ENCODE peak calls at places on chromosome 21, in eight cellular contexts. S is cardiac fibroblast; E is BJ; C is psoas muscle; V is CD4-positive, CD25-positive, alpha-beta regulatory T cell; F is dorsolateral prefrontal cortex; P is naive thymus-derived CD4-positive, alpha-beta T cell; D is HAP-1. L is an unnamed sample.

GRCh38 chr21:46057111-46057709 is 40.7 kb upstream of the COL6A2 start:
- DNase-seq in D (no peak), V (no peak), F (no peak), E (no peak), C (peak), S (no peak), P (no peak), L (no peak)

GRCh38 chr21:41868062-41868710 is 11.0 kb downstream of the PRDM15 start:
- DNase-seq in E (no peak), P (no peak), C (no peak), D (no peak), F (no peak), S (peak), V (no peak), L (no peak)

GRCh38 chr21:33078907-33079582 is 9.1 kb downstream of the OLIG1 start:
- DNase-seq in C (no peak), F (peak), D (no peak), V (peak), S (peak), P (no peak), E (no peak), L (no peak)

GRCh38 chr21:32423320-32423719 is 10.8 kb downstream of the EVA1C start:
- DNase-seq in P (no peak), S (peak), D (no peak), F (no peak), E (peak), C (no peak), V (no peak), L (no peak)

GRCh38 chr21:26389971-26390641 is 183.0 kb downstream of the CYYR1 start:
- DNase-seq in V (no peak), P (no peak), F (no peak), S (peak), E (peak), D (no peak), C (no peak), L (no peak)

GRCh38 chr21:33230518-33231324 is 983 bp downstream of the IFNAR2 start:
- DNase-seq in P (peak), E (peak), D (no peak), C (peak), F (peak), S (peak), V (peak), L (peak)

GRCh38 chr21:15272591-15272990 is 207.8 kb upstream of the NRIP1 start:
- DNase-seq in E (no peak), D (no peak), C (no peak), S (no peak), P (no peak), F (no peak), V (no peak), L (no peak)

GRCh38 chr21:26572668-26573381 is at the start of gene CYYR1:
- DNase-seq in F (no peak), D (peak), C (peak), V (no peak), E (no peak), P (no peak), S (peak), L (no peak)

GRCh38 chr21:26067836-26068401 is 102.7 kb downstream of the APP start:
- DNase-seq in F (no peak), C (no peak), S (no peak), V (peak), E (no peak), P (no peak), D (no peak), L (no peak)

GRCh38 chr21:46455575-46456385 is 2.9 kb upstream of the DIP2A start:
- DNase-seq in S (peak), F (peak), C (no peak), V (no peak), E (no peak), D (no peak), P (no peak), L (no peak)

GRCh38 chr21:24861471-24861870 is 745.8 kb downstream of the MRPL39 start:
- DNase-seq in F (no peak), P (no peak), E (no peak), V (no peak), S (no peak), C (no peak), D (no peak), L (no peak)

GRCh38 chr21:32209580-32209979 is 69.3 kb downstream of the MIS18A start:
- DNase-seq in P (no peak), E (no peak), V (no peak), D (no peak), C (no peak), S (no peak), F (no peak), L (no peak)

GRCh38 chr21:42125571-42126544 is 54.7 kb downstream of the UMODL1 start:
- DNase-seq in E (no peak), F (no peak), V (peak), P (no peak), S (peak), C (no peak), D (no peak), L (no peak)

GRCh38 chr21:17607684-17608083 is 5.0 kb downstream of the BTG3 start:
- DNase-seq in E (no peak), D (peak), P (no peak), F (no peak), C (no peak), V (peak), S (no peak), L (no peak)

GRCh38 chr21:38984982-38985422 is 179.3 kb downstream of the ETS2 start:
- DNase-seq in E (peak), C (no peak), D (no peak), S (peak), F (no peak), P (peak), V (peak), L (no peak)

GRCh38 chr21:41589131-41589530 is 81.2 kb upstream of the TMPRSS2 start:
- DNase-seq in E (no peak), P (no peak), S (no peak), C (no peak), D (no peak), F (no peak), V (no peak), L (no peak)

GRCh38 chr21:46096997-46097825 is 701 bp upstream of the COL6A2 start:
- DNase-seq in E (no peak), F (peak), C (peak), P (peak), V (no peak), D (no peak), S (no peak), L (peak)

GRCh38 chr21:15408089-15408488 is 321.7 kb upstream of the USP25 start:
- DNase-seq in V (no peak), E (no peak), F (no peak), S (no peak), C (no peak), P (no peak), D (no peak), L (no peak)

GRCh38 chr21:15732290-15732995 is 2.7 kb downstream of the USP25 start:
- DNase-seq in F (no peak), C (no peak), P (no peak), E (no peak), D (peak), S (peak), V (peak), L (no peak)

GRCh38 chr21:26169061-26169610 is 1.4 kb downstream of the APP start:
- DNase-seq in P (no peak), V (peak), C (peak), D (peak), E (no peak), F (peak), S (peak), L (peak)

GRCh38 chr21:26788783-26789182 is 56.4 kb downstream of the ADAMTS1 start:
- DNase-seq in D (no peak), E (no peak), S (no peak), C (no peak), P (no peak), V (no peak), F (no peak), L (no peak)

GRCh38 chr21:44703731-44704635 is 7.0 kb downstream of the KRTAP10-12 start:
- DNase-seq in D (no peak), E (no peak), C (peak), V (no peak), S (no peak), P (no peak), F (no peak), L (no peak)
- H3K4me3 ChIP-seq in D (no peak), E (no peak), C (no peak), V (no peak), S (no peak), P (no peak), F (no peak), L (no peak)

GRCh38 chr21:31201548-31201947 is 142.5 kb downstream of the TIAM1 start:
- DNase-seq in C (no peak), E (no peak), S (peak), D (no peak), F (no peak), V (no peak), P (no peak), L (no peak)
- H3K4me3 ChIP-seq in C (no peak), E (no peak), S (no peak), D (no peak), F (no peak), V (no peak), P (no peak), L (no peak)

GRCh38 chr21:34636961-34637360 is 22.0 kb upstream of the RCAN1 start:
- DNase-seq in E (no peak), D (no peak), V (no peak), F (no peak), S (no peak), P (no peak), C (no peak), L (no peak)

GRCh38 chr21:34639250-34639649 is 24.3 kb upstream of the RCAN1 start:
- DNase-seq in F (no peak), E (no peak), C (no peak), P (no peak), D (no peak), S (no peak), V (no peak), L (no peak)

GRCh38 chr21:34642211-34643075 is 26.4 kb upstream of the CLIC6 start:
- DNase-seq in V (peak), P (no peak), S (peak), C (no peak), F (no peak), D (no peak), E (no peak), L (no peak)

GRCh38 chr21:34640858-34641257 is 25.9 kb upstream of the RCAN1 start:
- DNase-seq in F (no peak), S (peak), C (no peak), D (no peak), V (no peak), E (peak), P (no peak), L (no peak)

GRCh38 chr21:34639882-34640788 is 25.2 kb upstream of the RCAN1 start:
- DNase-seq in D (no peak), P (peak), F (no peak), S (peak), C (no peak), V (peak), E (no peak), L (no peak)
- H3K4me3 ChIP-seq in D (no peak), P (no peak), F (no peak), S (no peak), C (no peak), V (peak), E (no peak), L (no peak)

DNA sequence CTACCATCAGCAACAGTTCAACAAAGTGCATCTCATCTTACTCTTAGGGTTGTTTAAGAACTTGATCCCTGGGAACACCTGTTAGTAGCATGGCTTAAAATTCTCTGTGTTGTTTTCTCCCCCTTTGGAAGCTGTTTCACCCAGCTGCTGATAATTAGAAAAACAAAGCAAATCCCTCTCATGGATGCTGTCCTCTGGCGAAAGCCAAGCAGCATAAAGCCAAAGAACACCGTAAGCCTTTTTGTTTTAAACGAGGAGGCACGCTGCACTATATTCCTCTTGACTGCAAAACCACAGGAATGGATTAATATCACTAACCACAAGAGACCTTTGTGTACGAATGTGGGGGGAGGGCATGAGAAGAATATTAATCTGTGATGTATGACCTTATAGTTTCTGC is 923.2 kb downstream of the LTN1 start:
- DNase-seq in E (no peak), S (peak), V (no peak), D (no peak), P (no peak), C (no peak), F (no peak), L (no peak)
- H3K4me3 ChIP-seq in E (no peak), S (no peak), V (no peak), D (no peak), P (no peak), C (peak), F (peak), L (no peak)

DNA sequence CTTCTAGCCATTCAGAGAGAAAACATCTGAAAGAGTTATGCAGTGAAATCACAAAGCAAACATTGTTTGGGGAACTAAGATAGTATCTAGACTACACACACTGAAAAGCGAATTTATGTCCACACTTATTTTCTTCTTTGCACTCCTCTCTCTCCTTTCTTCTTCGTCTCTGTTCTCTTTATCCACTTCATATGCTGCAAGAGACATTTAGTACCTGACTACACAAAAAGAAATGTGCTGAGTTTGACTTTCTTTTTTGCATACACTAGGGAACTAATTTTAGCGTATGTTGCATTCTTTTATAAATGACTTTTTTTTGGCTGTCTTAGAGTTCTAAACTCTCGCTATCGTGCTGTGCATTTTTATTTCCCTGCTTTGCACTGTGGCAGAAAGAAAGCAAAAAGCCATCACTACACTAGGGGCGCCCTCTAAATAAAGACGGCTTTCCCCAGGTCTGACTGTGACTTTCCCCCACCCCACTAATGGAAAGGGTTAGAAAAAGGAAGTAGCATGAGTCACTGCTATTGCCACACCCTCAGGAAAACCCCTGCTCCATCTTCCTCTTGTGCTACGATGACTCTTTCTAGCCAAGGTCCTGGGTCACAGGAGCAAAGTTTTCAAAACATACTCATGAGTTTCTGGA is 65.7 kb downstream of the MAP3K7CL start:
- DNase-seq in P (peak), D (no peak), S (peak), V (peak), F (no peak), C (no peak), E (peak), L (no peak)
- H3K4me3 ChIP-seq in P (peak), D (no peak), S (peak), V (peak), F (no peak), C (peak), E (peak), L (peak)

GRCh38 chr21:36692844-36693143 is 6.1 kb upstream of the SIM2 start:
- DNase-seq in F (no peak), C (no peak), D (no peak), E (no peak), V (no peak), P (no peak), S (no peak), L (no peak)
- H3K4me3 ChIP-seq in F (no peak), C (no peak), D (no peak), E (no peak), V (no peak), P (no peak), S (no peak), L (no peak)

GRCh38 chr21:29303301-29303700 is 4.6 kb downstream of the BACH1 start:
- DNase-seq in C (no peak), S (no peak), P (no peak), E (no peak), F (no peak), D (no peak), V (no peak), L (no peak)
- H3K4me3 ChIP-seq in C (peak), S (no peak), P (no peak), E (no peak), F (no peak), D (no peak), V (no peak), L (no peak)

DNA sequence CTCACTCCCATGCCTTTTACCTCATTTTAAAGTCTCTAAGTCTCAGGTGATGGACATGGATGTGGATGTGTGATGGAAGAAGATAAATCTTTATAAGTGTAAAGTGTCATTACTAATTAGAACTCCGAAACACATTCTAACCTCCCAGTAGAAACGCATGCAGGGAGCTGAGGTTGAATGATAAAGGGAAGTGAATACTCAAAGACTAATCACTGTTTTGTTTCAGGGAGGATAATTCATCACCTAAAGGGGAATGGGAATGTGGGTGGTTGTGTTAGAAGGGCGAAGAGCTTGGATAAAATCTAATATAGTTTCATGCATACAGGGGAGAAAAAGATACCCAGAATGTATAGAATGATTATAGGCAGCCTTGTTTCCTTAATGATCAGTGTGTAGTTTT is 12.5 kb downstream of the NCAM2 start:
- DNase-seq in D (no peak), P (no peak), F (no peak), V (no peak), S (no peak), C (no peak), E (no peak), L (no peak)
- H3K4me3 ChIP-seq in D (no peak), P (no peak), F (no peak), V (no peak), S (no peak), C (no peak), E (no peak), L (no peak)

GRCh38 chr21:43332872-43333300 is 94.0 kb downstream of the SIK1 start:
- DNase-seq in V (no peak), S (peak), F (no peak), D (no peak), C (peak), E (no peak), P (no peak), L (no peak)
- H3K4me3 ChIP-seq in V (no peak), S (peak), F (no peak), D (no peak), C (no peak), E (peak), P (no peak), L (peak)

L was measured in breast epithelium.